ENCODE peak calls at places on chromosomes 11 and 22, in seven cellular contexts. S, K, L, M, I, Z and P are unnamed samples.
A peak's percentile ranks its signal among the peaks of the same experiment; 100 is the strongest.

GRCh38 chr22:30875481-30876215 is 92.9 kb downstream of the MORC2 start:
- DNase-seq in S (no peak), K (no peak), L (peak; percentile 7), M (no peak), I (peak; percentile 77), Z (peak; percentile 19), P (peak; percentile 36)

GRCh38 chr11:85756401-85757200 is 54.3 kb downstream of the SYTL2 start:
- DNase-seq in S (no peak), K (no peak), L (no peak), M (no peak), I (no peak), Z (no peak), P (no peak)

GRCh38 chr22:41447435-41448188 is 1.0 kb upstream of the TOB2 start:
- DNase-seq in S (peak; percentile 72), K (peak; percentile 61), L (peak; percentile 72), M (peak; percentile 50), I (peak; percentile 78), Z (peak; percentile 65), P (peak; percentile 52)

GRCh38 chr22:32534252-32535215 is 59.9 kb downstream of the FBXO7 start:
- DNase-seq in S (no peak), K (no peak), L (no peak), M (no peak), I (no peak), Z (no peak), P (no peak)

GRCh38 chr11:19889531-19889930 is 176.9 kb downstream of the NAV2 start:
- DNase-seq in S (no peak), K (no peak), L (no peak), M (peak; percentile 38), I (no peak), Z (no peak), P (no peak)

GRCh38 chr11:110474578-110474977 is 44.8 kb downstream of the FDX1 start:
- DNase-seq in S (peak; percentile 41), K (no peak), L (no peak), M (no peak), I (no peak), Z (no peak), P (no peak)

GRCh38 chr22:20128902-20129746 is 2.5 kb upstream of the ZDHHC8 start:
- DNase-seq in S (peak; percentile 78), K (peak; percentile 30), L (peak; percentile 65), M (peak; percentile 23), I (no peak), Z (no peak), P (no peak)

GRCh38 chr22:17924735-17925727 is 99.3 kb downstream of the MICAL3 start:
- DNase-seq in S (no peak), K (peak; percentile 39), L (no peak), M (no peak), I (no peak), Z (no peak), P (no peak)

GRCh38 chr11:124896821-124897391 is 759 bp downstream of the ROBO4 start:
- DNase-seq in S (no peak), K (no peak), L (no peak), M (no peak), I (peak; percentile 58), Z (no peak), P (no peak)

GRCh38 chr11:119473901-119474681 is 51.1 kb upstream of the THY1 start:
- DNase-seq in S (no peak), K (no peak), L (no peak), M (no peak), I (no peak), Z (no peak), P (no peak)

GRCh38 chr11:73342633-73343032 is 33.6 kb upstream of the RELT start:
- DNase-seq in S (peak; percentile 67), K (no peak), L (peak; percentile 53), M (no peak), I (no peak), Z (no peak), P (no peak)

GRCh38 chr22:26474687-26475086 is 8.9 kb downstream of the HPS4 start:
- DNase-seq in S (no peak), K (no peak), L (no peak), M (no peak), I (no peak), Z (no peak), P (no peak)

GRCh38 chr22:42114721-42115120 is 15.9 kb downstream of the CYP2D6 start:
- DNase-seq in S (peak; percentile 86), K (peak; percentile 31), L (peak; percentile 67), M (peak; percentile 6), I (no peak), Z (no peak), P (no peak)

GRCh38 chr11:117428186-117428855 is 100.7 kb downstream of the CEP164 start:
- DNase-seq in S (no peak), K (no peak), L (no peak), M (no peak), I (no peak), Z (no peak), P (no peak)

GRCh38 chr22:40240160-40240559 is 62.4 kb downstream of the TNRC6B start:
- DNase-seq in S (no peak), K (no peak), L (no peak), M (no peak), I (no peak), Z (no peak), P (no peak)

GRCh38 chr11:105673089-105673488 is 63.2 kb downstream of the GRIA4 start:
- DNase-seq in S (peak; percentile 90), K (peak; percentile 75), L (peak; percentile 68), M (peak; percentile 72), I (no peak), Z (no peak), P (no peak)

GRCh38 chr11:61071880-61072279 is 30.4 kb upstream of the CD5 start:
- DNase-seq in S (no peak), K (no peak), L (no peak), M (no peak), I (no peak), Z (no peak), P (no peak)

GRCh38 chr11:515131-515530 is 8.1 kb upstream of the RNH1 start:
- DNase-seq in S (no peak), K (no peak), L (no peak), M (no peak), I (no peak), Z (no peak), P (no peak)

GRCh38 chr11:70651036-70651435 is 252.7 kb downstream of the CTTN start:
- DNase-seq in S (no peak), K (no peak), L (no peak), M (no peak), I (no peak), Z (no peak), P (no peak)

GRCh38 chr11:58316142-58316541 is 42.7 kb downstream of the OR5B17 start:
- DNase-seq in S (no peak), K (peak; percentile 42), L (no peak), M (peak; percentile 80), I (no peak), Z (no peak), P (no peak)

GRCh38 chr11:65618763-65619162 is 3.2 kb downstream of the PCNX3 start:
- DNase-seq in S (no peak), K (no peak), L (no peak), M (no peak), I (no peak), Z (no peak), P (no peak)

GRCh38 chr11:416757-417621 is 2.2 kb upstream of the SIGIRR start:
- DNase-seq in S (peak; percentile 93), K (peak; percentile 14), L (peak; percentile 88), M (no peak), I (peak; percentile 56), Z (no peak), P (no peak)

GRCh38 chr11:75245356-75246005 is 4.9 kb downstream of the TPBGL start:
- DNase-seq in S (peak; percentile 72), K (no peak), L (no peak), M (no peak), I (no peak), Z (peak; percentile 9), P (peak; percentile 10)

DNA sequence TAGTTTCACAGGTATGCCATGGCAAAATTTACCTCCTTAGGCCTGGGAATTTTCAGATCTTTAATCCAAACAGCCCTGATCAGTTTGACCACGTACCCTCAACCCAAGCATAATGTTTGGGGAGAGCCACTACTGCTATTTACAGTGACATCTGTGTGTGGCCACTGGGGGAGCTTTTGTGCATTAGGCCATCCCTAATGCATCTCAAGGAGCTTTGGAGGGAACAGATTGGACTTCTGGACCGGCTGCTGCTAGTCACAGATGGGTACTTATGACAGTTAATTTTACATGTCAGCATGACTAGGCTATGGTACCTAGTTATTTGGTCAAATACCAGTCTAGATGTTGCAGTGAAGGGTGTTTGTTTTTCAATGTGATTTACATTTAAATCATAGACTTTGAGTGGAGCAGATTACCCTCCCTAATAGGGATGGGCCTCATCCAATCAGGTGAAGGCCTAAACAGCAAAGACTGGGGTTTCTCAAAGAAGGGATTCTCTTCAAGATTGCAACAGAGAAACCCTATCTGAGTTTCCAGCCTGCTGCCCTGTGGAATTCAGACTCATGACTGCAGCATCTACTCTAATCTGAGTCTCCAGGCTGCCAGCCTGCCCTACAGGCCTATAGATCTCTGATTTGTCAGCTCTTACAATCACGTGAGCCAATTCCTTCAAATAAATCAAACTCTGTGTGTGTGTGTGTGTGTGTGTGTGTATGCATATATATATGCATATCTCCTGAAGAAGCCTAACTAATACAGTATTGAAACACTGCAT is 37.9 kb upstream of the GALNT18 start:
- DNase-seq in S (peak; percentile 30), K (no peak), L (no peak), M (no peak), I (no peak), Z (no peak), P (no peak)
- TF ChIP-seq CTCF in S (peak; percentile 47), K (no peak), L (no peak), M (no peak), I (no peak), Z (no peak), P (no peak)

GRCh38 chr11:34502949-34503348 is 10.6 kb downstream of the ELF5 start:
- DNase-seq in S (no peak), K (no peak), L (no peak), M (peak; percentile 6), I (no peak), Z (no peak), P (no peak)
- TF ChIP-seq CTCF in S (no peak), K (no peak), L (no peak), M (no peak), I (no peak), Z (no peak), P (no peak)

GRCh38 chr11:123129920-123130319 is 65.1 kb downstream of the CLMP start:
- DNase-seq in S (no peak), K (peak; percentile 21), L (no peak), M (peak; percentile 92), I (no peak), Z (no peak), P (no peak)
- TF ChIP-seq CTCF in S (no peak), K (no peak), L (no peak), M (no peak), I (no peak), Z (no peak), P (no peak)

DNA sequence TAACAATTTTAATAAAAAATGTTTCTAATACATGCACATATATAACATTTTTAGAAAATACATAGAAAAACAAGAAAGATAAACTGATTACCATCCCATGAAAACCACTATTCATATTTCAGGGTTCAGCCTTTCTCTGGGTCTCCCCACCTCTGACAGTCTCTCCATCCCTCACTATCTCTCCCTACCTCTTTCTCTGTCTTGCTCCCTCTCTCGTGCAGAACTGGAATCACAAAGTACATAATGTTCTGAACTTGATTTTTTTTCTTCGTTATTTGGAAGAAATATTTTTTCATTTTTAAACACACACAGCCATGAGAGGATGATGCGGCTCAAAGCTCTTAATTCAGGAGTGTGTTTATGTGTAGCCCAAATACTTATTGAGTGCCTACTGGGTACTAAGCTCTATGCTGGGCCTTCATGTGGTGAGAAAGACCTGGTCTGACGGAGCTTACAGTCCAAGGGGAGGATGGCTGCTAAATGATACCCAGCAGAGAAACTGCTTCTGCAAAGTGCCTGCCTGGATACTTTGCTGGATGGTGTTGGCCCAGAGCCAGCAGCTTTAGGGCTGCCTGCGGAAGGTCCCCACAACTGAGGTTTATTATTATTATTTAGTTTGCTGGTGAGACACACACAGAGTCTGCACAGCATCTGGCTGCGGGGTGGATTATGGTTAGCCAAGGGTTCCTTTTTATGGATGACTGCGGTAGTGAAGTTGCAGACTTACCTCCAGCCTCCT is 42.6 kb downstream of the SC5D start:
- DNase-seq in S (no peak), K (peak; percentile 2), L (no peak), M (no peak), I (no peak), Z (no peak), P (no peak)
- TF ChIP-seq CTCF in S (peak; percentile 11), K (peak; percentile 12), L (no peak), M (no peak), I (no peak), Z (no peak), P (no peak)